ENCODE peak calls at places on chromosomes 5 and 9, in eight cellular contexts. R is IMR-90, N is A549, B is SK-N-SH, W is WTC11, I is HepG2, O is K562, C is GM12878. H is an unnamed sample.

GRCh38 chr9:133429641-133430161 is 7.5 kb downstream of the ADAMTS13 start:
- DNase-seq in R (peak), N (peak), B (peak), W (peak), I (peak), O (peak), C (no peak), H (peak)

GRCh38 chr9:7777776-7778175 is 21.8 kb downstream of the DMAC1 start:
- DNase-seq in R (no peak), N (no peak), B (no peak), W (no peak), I (no peak), O (no peak), C (no peak), H (no peak)

GRCh38 chr5:58902765-58903164 is 319.9 kb downstream of the RAB3C start:
- DNase-seq in R (no peak), N (peak), B (no peak), W (no peak), I (no peak), O (no peak), C (no peak), H (no peak)

GRCh38 chr5:173629628-173630027 is 13.2 kb upstream of the BOD1 start:
- DNase-seq in R (no peak), N (peak), B (peak), W (peak), I (no peak), O (peak), C (no peak), H (peak)

GRCh38 chr5:169272731-169273401 is 28.1 kb downstream of the SLIT3 start:
- DNase-seq in R (no peak), N (no peak), B (no peak), W (no peak), I (no peak), O (no peak), C (no peak), H (no peak)

GRCh38 chr5:67246546-67246945 is 49.9 kb upstream of the CD180 start:
- DNase-seq in R (no peak), N (no peak), B (no peak), W (no peak), I (no peak), O (no peak), C (no peak), H (no peak)

GRCh38 chr5:93191016-93191415 is 390.0 kb downstream of the NR2F1-AS1 start:
- DNase-seq in R (no peak), N (no peak), B (no peak), W (no peak), I (no peak), O (no peak), C (no peak), H (no peak)

GRCh38 chr5:132821791-132822190 is 8.7 kb downstream of the SHROOM1 start:
- DNase-seq in R (peak), N (no peak), B (no peak), W (no peak), I (peak), O (no peak), C (no peak), H (no peak)

GRCh38 chr5:143037071-143037470 is 266.9 kb downstream of the ARHGAP26 start:
- DNase-seq in R (no peak), N (no peak), B (no peak), W (no peak), I (no peak), O (no peak), C (no peak), H (no peak)

GRCh38 chr5:142108432-142109355 is at the start of gene NDFIP1:
- DNase-seq in R (peak), N (peak), B (peak), W (peak), I (peak), O (peak), C (no peak), H (peak)

GRCh38 chr5:174307031-174307408 is 261.5 kb downstream of the NSG2 start:
- DNase-seq in R (no peak), N (no peak), B (peak), W (no peak), I (no peak), O (no peak), C (no peak), H (peak)

GRCh38 chr5:29069104-29069402 is 2030.7 kb upstream of the CDH9 start:
- DNase-seq in R (no peak), N (no peak), B (no peak), W (no peak), I (no peak), O (no peak), C (no peak), H (no peak)

GRCh38 chr5:102998224-102998623 is 121.7 kb downstream of the GIN1 start:
- DNase-seq in R (peak), N (no peak), B (no peak), W (no peak), I (no peak), O (no peak), C (no peak), H (no peak)

GRCh38 chr5:170623576-170624181 is 119.9 kb downstream of the KCNIP1 start:
- DNase-seq in R (peak), N (peak), B (peak), W (peak), I (peak), O (peak), C (no peak), H (no peak)

GRCh38 chr9:136539427-136540412 is 6.1 kb downstream of the NOTCH1 start:
- DNase-seq in R (no peak), N (no peak), B (no peak), W (peak), I (no peak), O (peak), C (peak), H (no peak)

GRCh38 chr9:134173127-134174072 is 9.0 kb upstream of the RNU6ATAC start:
- DNase-seq in R (no peak), N (no peak), B (no peak), W (no peak), I (no peak), O (no peak), C (no peak), H (no peak)

GRCh38 chr9:111572945-111573604 is 26.4 kb downstream of the PTGR1 start:
- DNase-seq in R (peak), N (no peak), B (no peak), W (no peak), I (no peak), O (no peak), C (no peak), H (no peak)

GRCh38 chr9:124259273-124260078 is 1.7 kb downstream of the NEK6 start:
- DNase-seq in R (peak), N (peak), B (no peak), W (no peak), I (peak), O (no peak), C (no peak), H (no peak)

GRCh38 chr5:141492168-141492885 is 3.4 kb downstream of the PCDHGC5 start:
- DNase-seq in R (no peak), N (no peak), B (no peak), W (peak), I (no peak), O (no peak), C (no peak), H (no peak)

GRCh38 chr5:114223866-114224265 is 138.0 kb upstream of the KCNN2 start:
- DNase-seq in R (no peak), N (peak), B (peak), W (no peak), I (peak), O (no peak), C (no peak), H (no peak)

GRCh38 chr5:80654054-80654390 is 430 bp upstream of the MSH3 start:
- DNase-seq in R (no peak), N (peak), B (peak), W (no peak), I (peak), O (peak), C (no peak), H (no peak)

GRCh38 chr9:5549671-5550650 is 39.6 kb downstream of the PDCD1LG2 start:
- DNase-seq in R (peak), N (no peak), B (no peak), W (no peak), I (no peak), O (no peak), C (no peak), H (no peak)

GRCh38 chr5:132526974-132527564 is 16.3 kb downstream of the IL5 start:
- DNase-seq in R (peak), N (no peak), B (no peak), W (no peak), I (peak), O (peak), C (no peak), H (no peak)

GRCh38 chr5:35651002-35651756 is 33.5 kb downstream of the SPEF2 start:
- DNase-seq in R (peak), N (peak), B (peak), W (peak), I (peak), O (no peak), C (no peak), H (peak)

GRCh38 chr9:136022731-136023400 is 61.7 kb upstream of the UBAC1 start:
- DNase-seq in R (no peak), N (no peak), B (peak), W (no peak), I (no peak), O (no peak), C (no peak), H (peak)

GRCh38 chr5:180130876-180131740 is 59.5 kb upstream of the RNF130 start:
- DNase-seq in R (no peak), N (no peak), B (no peak), W (no peak), I (no peak), O (no peak), C (no peak), H (no peak)

GRCh38 chr5:171121638-171122037 is 187.4 kb upstream of the TLX3 start:
- DNase-seq in R (no peak), N (no peak), B (no peak), W (no peak), I (no peak), O (no peak), C (no peak), H (no peak)

GRCh38 chr5:41281215-41281810 is 68.0 kb upstream of the C6 start:
- DNase-seq in R (no peak), N (no peak), B (no peak), W (no peak), I (no peak), O (no peak), C (no peak), H (no peak)

GRCh38 chr9:104963076-104963475 is 35.1 kb upstream of the ABCA1 start:
- DNase-seq in R (no peak), N (no peak), B (no peak), W (no peak), I (no peak), O (no peak), C (no peak), H (no peak)

GRCh38 chr5:1374680-1375055 is 29.8 kb upstream of the CLPTM1L start:
- DNase-seq in R (no peak), N (no peak), B (no peak), W (no peak), I (no peak), O (no peak), C (no peak), H (no peak)

GRCh38 chr9:130847306-130848217 is 12.5 kb downstream of the ABL1 start:
- DNase-seq in R (peak), N (peak), B (peak), W (peak), I (peak), O (no peak), C (no peak), H (no peak)

GRCh38 chr9:91727316-91727861 is 222.6 kb downstream of the ROR2 start:
- DNase-seq in R (peak), N (peak), B (peak), W (peak), I (peak), O (peak), C (no peak), H (peak)
- TF ChIP-seq USF2 in R (no peak), N (no peak), B (no peak), W (no peak), I (no peak), O (no peak), C (no peak), H (no peak)

GRCh38 chr5:45643051-45643450 is 53.1 kb downstream of the HCN1 start:
- DNase-seq in R (no peak), N (no peak), B (no peak), W (no peak), I (no peak), O (no peak), C (no peak), H (no peak)

GRCh38 chr5:45648744-45649143 is 47.4 kb downstream of the HCN1 start:
- DNase-seq in R (no peak), N (no peak), B (no peak), W (no peak), I (no peak), O (no peak), C (no peak), H (no peak)
- TF ChIP-seq USF2 in R (no peak), N (no peak), B (no peak), W (no peak), I (no peak), O (no peak), C (no peak), H (no peak)

GRCh38 chr9:77013932-77014596 is 5.4 kb upstream of the FOXB2 start:
- DNase-seq in R (no peak), N (no peak), B (peak), W (no peak), I (no peak), O (no peak), C (no peak), H (no peak)

GRCh38 chr9:77013186-77013931 is 6.1 kb upstream of the FOXB2 start:
- DNase-seq in R (no peak), N (no peak), B (peak), W (no peak), I (no peak), O (no peak), C (no peak), H (no peak)

GRCh38 chr9:77010527-77010926 is 8.9 kb upstream of the FOXB2 start:
- DNase-seq in R (no peak), N (no peak), B (no peak), W (no peak), I (no peak), O (no peak), C (no peak), H (no peak)

GRCh38 chr9:77014597-77015263 is 4.7 kb upstream of the FOXB2 start:
- DNase-seq in R (no peak), N (no peak), B (no peak), W (peak), I (no peak), O (no peak), C (no peak), H (no peak)

GRCh38 chr9:77011973-77012817 is 7.3 kb upstream of the FOXB2 start:
- DNase-seq in R (peak), N (peak), B (peak), W (peak), I (peak), O (peak), C (no peak), H (peak)
- TF ChIP-seq USF2 in R (no peak), N (no peak), B (no peak), W (no peak), I (no peak), O (no peak), C (no peak), H (no peak)

GRCh38 chr9:84947412-84947972 is 278.0 kb downstream of the NTRK2 start:
- DNase-seq in R (no peak), N (peak), B (no peak), W (no peak), I (no peak), O (no peak), C (no peak), H (no peak)
- TF ChIP-seq USF2 in R (no peak), N (no peak), B (no peak), W (no peak), I (no peak), O (no peak), C (no peak), H (no peak)

GRCh38 chr9:19009566-19009965 is 23.4 kb downstream of the SAXO1 start:
- DNase-seq in R (no peak), N (no peak), B (no peak), W (no peak), I (no peak), O (no peak), C (no peak), H (no peak)
- TF ChIP-seq USF2 in R (no peak), N (no peak), B (no peak), W (no peak), I (no peak), O (no peak), C (no peak), H (no peak)

DNA sequence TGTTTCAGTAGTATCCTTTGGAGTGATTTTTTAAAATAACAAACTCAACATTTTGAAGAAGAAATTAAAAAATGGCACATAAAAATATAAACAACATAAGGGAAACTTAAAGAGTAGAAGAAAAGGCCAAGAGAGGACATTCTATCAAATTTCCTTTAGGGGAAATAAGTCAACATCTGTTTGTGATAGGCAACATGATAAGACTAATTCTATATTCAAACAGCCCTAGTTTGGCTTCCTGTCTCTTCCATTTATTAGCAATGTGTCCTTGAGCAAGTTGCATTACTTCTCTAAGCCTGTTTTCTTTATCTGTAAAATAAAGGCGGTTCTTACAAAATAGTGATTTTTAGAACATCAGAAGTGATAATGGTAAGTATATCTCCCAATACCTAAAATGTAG is 24.7 kb downstream of the TYRP1 start:
- DNase-seq in R (no peak), N (no peak), B (no peak), W (no peak), I (no peak), O (no peak), C (no peak), H (no peak)
- TF ChIP-seq USF2 in R (no peak), N (no peak), B (no peak), W (no peak), I (no peak), O (no peak), C (no peak), H (no peak)

DNA sequence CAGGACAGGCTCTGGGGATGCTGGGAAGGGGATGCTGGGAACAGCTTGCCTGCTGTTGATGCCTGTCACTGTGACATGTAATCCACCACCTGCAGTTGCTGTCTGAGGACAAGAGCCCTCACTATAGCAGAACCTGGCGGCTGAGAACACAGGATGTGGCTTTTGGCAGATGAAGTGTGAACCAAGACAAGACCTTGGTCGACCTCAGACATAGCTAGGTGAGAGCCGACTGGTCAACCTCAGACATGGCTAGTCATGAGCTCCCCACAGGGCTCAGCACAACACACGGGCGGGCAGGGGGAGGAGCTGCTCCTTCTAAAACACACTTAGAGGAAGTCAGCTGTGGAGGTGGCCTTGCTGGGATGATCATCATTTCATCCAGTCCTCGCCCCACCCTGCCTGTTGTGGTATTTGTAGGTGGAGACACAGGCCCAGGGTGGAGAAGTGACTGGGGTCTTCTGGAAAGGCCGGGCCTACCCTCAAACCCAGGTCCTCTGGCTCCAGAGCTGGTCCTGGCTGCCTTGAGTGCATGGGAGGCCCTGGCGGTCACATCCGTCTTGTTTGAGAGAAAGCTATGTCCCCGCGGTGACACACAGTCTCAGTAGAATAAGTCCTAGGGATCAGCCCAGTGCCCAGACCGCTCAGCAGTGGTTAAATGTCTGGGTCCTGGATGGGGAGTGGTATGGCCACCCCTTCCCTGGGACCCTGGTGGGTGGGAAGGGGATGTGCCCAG is 6.1 kb downstream of the SUSD3 start:
- DNase-seq in R (no peak), N (no peak), B (no peak), W (no peak), I (no peak), O (peak), C (peak), H (no peak)
- TF ChIP-seq USF2 in R (no peak), N (no peak), B (no peak), W (no peak), I (no peak), O (no peak), C (no peak), H (no peak)

GRCh38 chr9:121557581-121558422 is 58.2 kb upstream of the GGTA1 start:
- DNase-seq in R (peak), N (peak), B (no peak), W (peak), I (no peak), O (no peak), C (peak), H (no peak)

GRCh38 chr9:121556082-121556481 is 56.4 kb upstream of the GGTA1 start:
- DNase-seq in R (no peak), N (no peak), B (no peak), W (no peak), I (no peak), O (no peak), C (no peak), H (no peak)

GRCh38 chr9:121559183-121559582 is 59.5 kb upstream of the GGTA1 start:
- DNase-seq in R (peak), N (no peak), B (no peak), W (no peak), I (no peak), O (no peak), C (peak), H (no peak)

GRCh38 chr9:121558423-121558950 is 58.8 kb upstream of the GGTA1 start:
- DNase-seq in R (no peak), N (no peak), B (no peak), W (no peak), I (no peak), O (no peak), C (no peak), H (no peak)

DNA sequence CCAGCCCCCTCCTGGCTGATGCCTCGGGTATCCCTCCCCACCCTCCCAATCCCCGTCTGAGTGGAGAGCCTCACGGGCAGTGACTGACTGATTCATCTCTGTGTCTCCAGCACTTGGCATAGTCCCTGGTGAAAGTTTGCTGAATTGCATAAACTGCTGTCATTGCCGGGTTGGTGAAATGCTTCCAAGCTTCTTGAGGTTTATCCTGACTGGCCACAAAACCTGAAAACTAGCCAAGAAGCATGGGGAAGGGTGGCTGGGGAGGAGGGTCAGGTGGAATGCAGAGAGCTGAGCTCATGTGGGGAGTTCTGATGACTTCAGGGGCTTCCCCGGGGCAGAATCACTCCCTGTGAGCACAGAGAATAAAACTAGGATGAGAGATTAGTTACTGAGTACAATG is 56.9 kb upstream of the GGTA1 start:
- DNase-seq in R (peak), N (peak), B (no peak), W (no peak), I (no peak), O (no peak), C (no peak), H (no peak)
- TF ChIP-seq USF2 in R (peak), N (no peak), B (no peak), W (no peak), I (no peak), O (no peak), C (no peak), H (no peak)

GRCh38 chr5:134246771-134247329 is 21.0 kb upstream of the PPP2CA start:
- DNase-seq in R (no peak), N (no peak), B (no peak), W (no peak), I (peak), O (no peak), C (no peak), H (no peak)

GRCh38 chr5:134247411-134247810 is 21.5 kb upstream of the PPP2CA start:
- DNase-seq in R (peak), N (peak), B (no peak), W (no peak), I (peak), O (no peak), C (no peak), H (no peak)

GRCh38 chr5:134245692-134246091 is 19.8 kb upstream of the PPP2CA start:
- DNase-seq in R (no peak), N (peak), B (no peak), W (no peak), I (no peak), O (no peak), C (no peak), H (no peak)

GRCh38 chr5:134247825-134248224 is 22.0 kb upstream of the PPP2CA start:
- DNase-seq in R (peak), N (no peak), B (no peak), W (peak), I (no peak), O (peak), C (no peak), H (no peak)

GRCh38 chr5:134245101-134245604 is 19.3 kb upstream of the PPP2CA start:
- DNase-seq in R (peak), N (peak), B (no peak), W (peak), I (peak), O (no peak), C (no peak), H (no peak)
- TF ChIP-seq USF2 in R (no peak), N (no peak), B (no peak), W (no peak), I (no peak), O (no peak), C (no peak), H (no peak)